ENCODE peak calls at places on chromosomes 13 and 19, in seven cellular contexts. One of them, this sample, is unnamed.

GRCh38 chr19:2477732-2478191 is 1.8 kb downstream of the GADD45B start:
- DNase-seq in psoas muscle: peak; percentile 59
- DNase-seq in K562: no peak
- DNase-seq in PC-3: peak; percentile 35
- DNase-seq in transverse colon: peak; percentile 54
- DNase-seq in CD8-positive, alpha-beta T cell: no peak
- DNase-seq in HepG2: no peak
- DNase-seq in this sample: no peak

GRCh38 chr19:47156861-47157454 is 26.3 kb downstream of the SAE1 start:
- DNase-seq in psoas muscle: no peak
- DNase-seq in K562: no peak
- DNase-seq in PC-3: no peak
- DNase-seq in transverse colon: no peak
- DNase-seq in CD8-positive, alpha-beta T cell: no peak
- DNase-seq in HepG2: no peak
- DNase-seq in this sample: no peak

GRCh38 chr13:30697177-30697953 is 38.0 kb upstream of the ALOX5AP start:
- DNase-seq in psoas muscle: no peak
- DNase-seq in K562: no peak
- DNase-seq in PC-3: no peak
- DNase-seq in transverse colon: no peak
- DNase-seq in CD8-positive, alpha-beta T cell: no peak
- DNase-seq in HepG2: no peak
- DNase-seq in this sample: no peak

GRCh38 chr13:46962286-46962941 is 65.6 kb upstream of the HTR2A start:
- DNase-seq in psoas muscle: no peak
- DNase-seq in K562: peak; percentile 6
- DNase-seq in PC-3: peak; percentile 48
- DNase-seq in transverse colon: no peak
- DNase-seq in CD8-positive, alpha-beta T cell: no peak
- DNase-seq in HepG2: no peak
- DNase-seq in this sample: no peak

GRCh38 chr19:44754743-44755066 is 6.2 kb downstream of the BCL3 start:
- DNase-seq in psoas muscle: no peak
- DNase-seq in K562: no peak
- DNase-seq in PC-3: no peak
- DNase-seq in transverse colon: no peak
- DNase-seq in CD8-positive, alpha-beta T cell: no peak
- DNase-seq in HepG2: no peak
- DNase-seq in this sample: no peak

GRCh38 chr13:54875111-54875510 is 1846.5 kb downstream of the OLFM4 start:
- DNase-seq in psoas muscle: no peak
- DNase-seq in K562: no peak
- DNase-seq in PC-3: no peak
- DNase-seq in transverse colon: no peak
- DNase-seq in CD8-positive, alpha-beta T cell: no peak
- DNase-seq in HepG2: no peak
- DNase-seq in this sample: no peak

GRCh38 chr13:75836441-75836840 is 200.3 kb downstream of the LMO7 start:
- DNase-seq in psoas muscle: no peak
- DNase-seq in K562: no peak
- DNase-seq in PC-3: peak; percentile 55
- DNase-seq in transverse colon: peak; percentile 23
- DNase-seq in CD8-positive, alpha-beta T cell: no peak
- DNase-seq in HepG2: no peak
- DNase-seq in this sample: no peak

GRCh38 chr19:12482505-12482886 is 2.1 kb downstream of the ZNF709 start:
- DNase-seq in psoas muscle: no peak
- DNase-seq in K562: no peak
- DNase-seq in PC-3: no peak
- DNase-seq in transverse colon: no peak
- DNase-seq in CD8-positive, alpha-beta T cell: no peak
- DNase-seq in HepG2: no peak
- DNase-seq in this sample: no peak

GRCh38 chr13:109436841-109437240 is 349.5 kb downstream of the IRS2 start:
- DNase-seq in psoas muscle: no peak
- DNase-seq in K562: no peak
- DNase-seq in PC-3: no peak
- DNase-seq in transverse colon: no peak
- DNase-seq in CD8-positive, alpha-beta T cell: no peak
- DNase-seq in HepG2: no peak
- DNase-seq in this sample: no peak

GRCh38 chr13:45231722-45232121 is 30.9 kb upstream of the KCTD4 start:
- DNase-seq in psoas muscle: no peak
- DNase-seq in K562: no peak
- DNase-seq in PC-3: no peak
- DNase-seq in transverse colon: no peak
- DNase-seq in CD8-positive, alpha-beta T cell: no peak
- DNase-seq in HepG2: no peak
- DNase-seq in this sample: no peak

GRCh38 chr19:1105217-1105872 is 1.6 kb downstream of the GPX4 start:
- DNase-seq in psoas muscle: no peak
- DNase-seq in K562: no peak
- DNase-seq in PC-3: peak; percentile 34
- DNase-seq in transverse colon: no peak
- DNase-seq in CD8-positive, alpha-beta T cell: no peak
- DNase-seq in HepG2: no peak
- DNase-seq in this sample: no peak

GRCh38 chr13:50991624-50992610 is 82.3 kb downstream of the RNASEH2B start:
- DNase-seq in psoas muscle: peak; percentile 27
- DNase-seq in K562: no peak
- DNase-seq in PC-3: no peak
- DNase-seq in transverse colon: no peak
- DNase-seq in CD8-positive, alpha-beta T cell: no peak
- DNase-seq in HepG2: no peak
- DNase-seq in this sample: no peak

GRCh38 chr13:50993371-50993770 is 83.8 kb downstream of the RNASEH2B start:
- DNase-seq in psoas muscle: peak; percentile 23
- DNase-seq in K562: no peak
- DNase-seq in PC-3: no peak
- DNase-seq in transverse colon: no peak
- DNase-seq in CD8-positive, alpha-beta T cell: no peak
- DNase-seq in HepG2: no peak
- DNase-seq in this sample: no peak

GRCh38 chr13:50995870-50996269 is 86.3 kb downstream of the RNASEH2B start:
- DNase-seq in psoas muscle: no peak
- DNase-seq in K562: no peak
- DNase-seq in PC-3: no peak
- DNase-seq in transverse colon: no peak
- DNase-seq in CD8-positive, alpha-beta T cell: no peak
- DNase-seq in HepG2: no peak
- DNase-seq in this sample: no peak

GRCh38 chr13:50994651-50995050 is 85.1 kb downstream of the RNASEH2B start:
- DNase-seq in psoas muscle: peak; percentile 67
- DNase-seq in K562: no peak
- DNase-seq in PC-3: no peak
- DNase-seq in transverse colon: no peak
- DNase-seq in CD8-positive, alpha-beta T cell: no peak
- DNase-seq in HepG2: no peak
- DNase-seq in this sample: no peak

DNA sequence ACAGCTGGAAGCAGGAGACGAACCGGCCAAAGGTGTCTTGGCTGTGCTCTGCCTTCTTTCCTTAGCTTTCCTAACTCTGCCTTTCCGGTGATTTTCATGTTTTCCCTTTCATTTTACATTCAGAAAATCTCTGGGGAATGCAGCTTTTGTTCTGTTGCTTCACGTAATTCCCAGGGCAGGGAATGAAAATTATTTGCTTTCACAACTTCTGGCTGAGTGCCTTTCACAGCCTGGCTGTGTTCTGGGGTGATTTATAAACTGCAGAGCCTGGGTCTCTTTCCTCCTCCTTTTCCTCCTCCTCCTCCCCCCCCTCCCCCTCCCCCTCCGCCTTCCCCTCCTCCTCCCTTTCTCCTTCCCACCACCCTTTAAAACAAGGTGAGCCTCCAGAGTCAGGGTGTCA is 84.3 kb downstream of the RNASEH2B start:
- DNase-seq in psoas muscle: peak; percentile 58
- DNase-seq in K562: no peak
- DNase-seq in PC-3: no peak
- DNase-seq in transverse colon: no peak
- DNase-seq in CD8-positive, alpha-beta T cell: no peak
- DNase-seq in HepG2: no peak
- DNase-seq in this sample: no peak
- H3K27ac ChIP-seq in psoas muscle: no peak overlapping the region
- H3K27ac ChIP-seq in K562: no peak overlapping the region
- H3K27ac ChIP-seq in PC-3: no peak overlapping the region
- H3K27ac ChIP-seq in transverse colon: no peak overlapping the region
- H3K27ac ChIP-seq in CD8-positive, alpha-beta T cell: no peak overlapping the region
- H3K27ac ChIP-seq in HepG2: no peak overlapping the region
- H3K27ac ChIP-seq in this sample: no peak overlapping the region

GRCh38 chr13:25059166-25059565 is 36.8 kb upstream of the PABPC3 start:
- DNase-seq in psoas muscle: no peak
- DNase-seq in K562: no peak
- DNase-seq in PC-3: no peak
- DNase-seq in transverse colon: no peak
- DNase-seq in CD8-positive, alpha-beta T cell: no peak
- DNase-seq in HepG2: no peak
- DNase-seq in this sample: no peak

GRCh38 chr13:25064396-25064795 is 31.5 kb upstream of the PABPC3 start:
- DNase-seq in psoas muscle: no peak
- DNase-seq in K562: no peak
- DNase-seq in PC-3: no peak
- DNase-seq in transverse colon: no peak
- DNase-seq in CD8-positive, alpha-beta T cell: no peak
- DNase-seq in HepG2: no peak
- DNase-seq in this sample: no peak

GRCh38 chr13:25059943-25060342 is 36.0 kb upstream of the PABPC3 start:
- DNase-seq in psoas muscle: no peak
- DNase-seq in K562: no peak
- DNase-seq in PC-3: no peak
- DNase-seq in transverse colon: no peak
- DNase-seq in CD8-positive, alpha-beta T cell: no peak
- DNase-seq in HepG2: no peak
- DNase-seq in this sample: no peak

GRCh38 chr13:25065974-25066770 is 29.8 kb upstream of the PABPC3 start:
- DNase-seq in psoas muscle: no peak
- DNase-seq in K562: no peak
- DNase-seq in PC-3: no peak
- DNase-seq in transverse colon: no peak
- DNase-seq in CD8-positive, alpha-beta T cell: no peak
- DNase-seq in HepG2: no peak
- DNase-seq in this sample: no peak

DNA sequence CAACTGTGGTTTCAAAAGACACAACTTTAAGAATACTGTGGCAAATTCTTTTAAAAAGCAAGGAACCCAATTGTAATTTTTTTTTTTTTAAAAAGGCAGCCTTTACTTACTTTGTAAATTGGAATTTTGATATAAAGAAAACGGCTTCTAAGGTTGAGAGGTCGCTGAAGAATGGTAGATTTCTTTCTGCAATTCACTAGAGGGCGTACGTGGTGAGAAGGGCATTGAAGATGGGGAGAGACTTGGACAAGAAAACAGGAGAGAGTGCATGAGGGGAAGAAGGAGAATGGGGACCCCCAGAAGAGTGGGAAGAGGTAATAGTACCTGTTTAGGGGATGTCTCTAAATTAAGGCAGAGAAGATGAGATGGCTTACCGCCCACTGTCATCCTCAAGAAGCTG is 33.5 kb upstream of the PABPC3 start:
- DNase-seq in psoas muscle: no peak
- DNase-seq in K562: no peak
- DNase-seq in PC-3: peak; percentile 8
- DNase-seq in transverse colon: no peak
- DNase-seq in CD8-positive, alpha-beta T cell: no peak
- DNase-seq in HepG2: no peak
- DNase-seq in this sample: no peak
- TF ChIP-seq CTCF in psoas muscle: no peak
- TF ChIP-seq CTCF in K562: peak; percentile 20
- TF ChIP-seq CTCF in PC-3: peak; percentile 50
- TF ChIP-seq CTCF in transverse colon: no peak
- TF ChIP-seq CTCF in CD8-positive, alpha-beta T cell: no peak
- TF ChIP-seq CTCF in HepG2: no peak
- TF ChIP-seq CTCF in this sample: no peak

GRCh38 chr19:55645512-55645881 is 2.0 kb downstream of the ZNF581 start:
- DNase-seq in psoas muscle: peak; percentile 14
- DNase-seq in K562: no peak
- DNase-seq in PC-3: no peak
- DNase-seq in transverse colon: no peak
- DNase-seq in CD8-positive, alpha-beta T cell: no peak
- DNase-seq in HepG2: no peak
- DNase-seq in this sample: no peak

GRCh38 chr19:55643733-55644116 is 276 bp downstream of the ZNF581 start:
- DNase-seq in psoas muscle: no peak
- DNase-seq in K562: no peak
- DNase-seq in PC-3: no peak
- DNase-seq in transverse colon: no peak
- DNase-seq in CD8-positive, alpha-beta T cell: no peak
- DNase-seq in HepG2: no peak
- DNase-seq in this sample: no peak

GRCh38 chr19:55643003-55643732 is at the start of gene ZNF581:
- DNase-seq in psoas muscle: peak; percentile 83
- DNase-seq in K562: peak; percentile 87
- DNase-seq in PC-3: peak; percentile 90
- DNase-seq in transverse colon: peak; percentile 82
- DNase-seq in CD8-positive, alpha-beta T cell: peak; percentile 70
- DNase-seq in HepG2: peak; percentile 57
- DNase-seq in this sample: peak; percentile 63

GRCh38 chr19:55644842-55645511 is 1.5 kb downstream of the ZNF581 start:
- DNase-seq in psoas muscle: no peak
- DNase-seq in K562: no peak
- DNase-seq in PC-3: no peak
- DNase-seq in transverse colon: no peak
- DNase-seq in CD8-positive, alpha-beta T cell: no peak
- DNase-seq in HepG2: no peak
- DNase-seq in this sample: no peak

GRCh38 chr19:55644191-55644833 is 863 bp downstream of the ZNF581 start:
- DNase-seq in psoas muscle: no peak
- DNase-seq in K562: no peak
- DNase-seq in PC-3: no peak
- DNase-seq in transverse colon: no peak
- DNase-seq in CD8-positive, alpha-beta T cell: no peak
- DNase-seq in HepG2: no peak
- DNase-seq in this sample: no peak
- H3K27ac ChIP-seq in psoas muscle: peak overlapping the region; percentile 79
- H3K27ac ChIP-seq in K562: peak overlapping the region; percentile 74
- H3K27ac ChIP-seq in PC-3: peak overlapping the region; percentile 53
- H3K27ac ChIP-seq in transverse colon: peak overlapping the region; percentile 97
- H3K27ac ChIP-seq in CD8-positive, alpha-beta T cell: peak overlapping the region; percentile 65
- H3K27ac ChIP-seq in HepG2: peak overlapping the region; percentile 79
- H3K27ac ChIP-seq in this sample: peak overlapping the region; percentile 78

GRCh38 chr13:113224486-113224885 is 15.1 kb downstream of the CUL4A start:
- DNase-seq in psoas muscle: no peak
- DNase-seq in K562: no peak
- DNase-seq in PC-3: no peak
- DNase-seq in transverse colon: no peak
- DNase-seq in CD8-positive, alpha-beta T cell: no peak
- DNase-seq in HepG2: no peak
- DNase-seq in this sample: no peak

GRCh38 chr13:113220141-113220598 is 10.8 kb downstream of the CUL4A start:
- DNase-seq in psoas muscle: no peak
- DNase-seq in K562: peak; percentile 78
- DNase-seq in PC-3: no peak
- DNase-seq in transverse colon: peak; percentile 65
- DNase-seq in CD8-positive, alpha-beta T cell: no peak
- DNase-seq in HepG2: peak; percentile 84
- DNase-seq in this sample: no peak

GRCh38 chr13:113219311-113219940 is 10.0 kb downstream of the CUL4A start:
- DNase-seq in psoas muscle: no peak
- DNase-seq in K562: peak; percentile 48
- DNase-seq in PC-3: no peak
- DNase-seq in transverse colon: no peak
- DNase-seq in CD8-positive, alpha-beta T cell: no peak
- DNase-seq in HepG2: no peak
- DNase-seq in this sample: no peak

GRCh38 chr13:113216165-113217056 is 7.0 kb downstream of the CUL4A start:
- DNase-seq in psoas muscle: peak; percentile 81
- DNase-seq in K562: peak; percentile 55
- DNase-seq in PC-3: peak; percentile 73
- DNase-seq in transverse colon: peak; percentile 26
- DNase-seq in CD8-positive, alpha-beta T cell: no peak
- DNase-seq in HepG2: peak; percentile 45
- DNase-seq in this sample: no peak

GRCh38 chr13:113220877-113221276 is 11.5 kb downstream of the CUL4A start:
- DNase-seq in psoas muscle: no peak
- DNase-seq in K562: no peak
- DNase-seq in PC-3: no peak
- DNase-seq in transverse colon: no peak
- DNase-seq in CD8-positive, alpha-beta T cell: no peak
- DNase-seq in HepG2: no peak
- DNase-seq in this sample: peak; percentile 23
- TF ChIP-seq CTCF in psoas muscle: no peak
- TF ChIP-seq CTCF in K562: peak; percentile 16
- TF ChIP-seq CTCF in PC-3: no peak
- TF ChIP-seq CTCF in transverse colon: no peak
- TF ChIP-seq CTCF in CD8-positive, alpha-beta T cell: no peak
- TF ChIP-seq CTCF in HepG2: peak; percentile 65
- TF ChIP-seq CTCF in this sample: peak; percentile 10